ENCODE peak calls at places on chromosomes 12 and 14, in four cellular contexts. One of them, this sample, is unnamed.

GRCh38 chr12:85182699-85183098 is 97.3 kb upstream of the ALX1 start:
- DNase-seq in GM20000: no peak
- DNase-seq in NCI-H460: no peak
- DNase-seq in ELR: peak
- DNase-seq in this sample: no peak

GRCh38 chr12:2494490-2495192 is 300.1 kb upstream of the FKBP4 start:
- DNase-seq in GM20000: no peak
- DNase-seq in NCI-H460: no peak
- DNase-seq in ELR: no peak
- DNase-seq in this sample: no peak

GRCh38 chr12:53996188-53996885 is 3.6 kb upstream of the HOXC9 start:
- DNase-seq in GM20000: no peak
- DNase-seq in NCI-H460: no peak
- DNase-seq in ELR: no peak
- DNase-seq in this sample: no peak

GRCh38 chr14:64467131-64467530 is 1.8 kb downstream of the AKAP5 start:
- DNase-seq in GM20000: no peak
- DNase-seq in NCI-H460: no peak
- DNase-seq in ELR: no peak
- DNase-seq in this sample: no peak

GRCh38 chr14:105841022-105842009 is 314.9 kb downstream of the TMEM121 start:
- DNase-seq in GM20000: no peak
- DNase-seq in NCI-H460: no peak
- DNase-seq in ELR: no peak
- DNase-seq in this sample: no peak

GRCh38 chr14:50027797-50028196 is 88.6 kb downstream of the VCPKMT start:
- DNase-seq in GM20000: no peak
- DNase-seq in NCI-H460: no peak
- DNase-seq in ELR: no peak
- DNase-seq in this sample: no peak

GRCh38 chr12:121802843-121803698 is 738 bp upstream of the SETD1B start:
- DNase-seq in GM20000: peak
- DNase-seq in NCI-H460: peak
- DNase-seq in ELR: peak
- DNase-seq in this sample: peak

GRCh38 chr14:47438650-47439140 is 236.7 kb downstream of the MDGA2 start:
- DNase-seq in GM20000: no peak
- DNase-seq in NCI-H460: no peak
- DNase-seq in ELR: no peak
- DNase-seq in this sample: no peak

GRCh38 chr12:89932950-89933349 is 224.3 kb upstream of the ATP2B1 start:
- DNase-seq in GM20000: no peak
- DNase-seq in NCI-H460: no peak
- DNase-seq in ELR: no peak
- DNase-seq in this sample: no peak

GRCh38 chr14:51534623-51535022 is 117.1 kb upstream of the FRMD6 start:
- DNase-seq in GM20000: no peak
- DNase-seq in NCI-H460: no peak
- DNase-seq in ELR: peak
- DNase-seq in this sample: no peak

GRCh38 chr14:68951800-68952540 is 27.1 kb downstream of the ACTN1 start:
- DNase-seq in GM20000: no peak
- DNase-seq in NCI-H460: no peak
- DNase-seq in ELR: no peak
- DNase-seq in this sample: no peak

GRCh38 chr14:34359423-34360120 is 102.5 kb downstream of the SPTSSA start:
- DNase-seq in GM20000: no peak
- DNase-seq in NCI-H460: no peak
- DNase-seq in ELR: no peak
- DNase-seq in this sample: no peak

GRCh38 chr14:89959853-89960493 is 4.2 kb downstream of the TDP1 start:
- DNase-seq in GM20000: no peak
- DNase-seq in NCI-H460: no peak
- DNase-seq in ELR: no peak
- DNase-seq in this sample: no peak

GRCh38 chr12:127656261-127656660 is 610.7 kb upstream of the TMEM132C start:
- DNase-seq in GM20000: no peak
- DNase-seq in NCI-H460: no peak
- DNase-seq in ELR: no peak
- DNase-seq in this sample: no peak

GRCh38 chr14:70391493-70392391 is 25.1 kb downstream of the SYNJ2BP start:
- DNase-seq in GM20000: no peak
- DNase-seq in NCI-H460: no peak
- DNase-seq in ELR: no peak
- DNase-seq in this sample: no peak

GRCh38 chr12:88571543-88571942 is 8.7 kb downstream of the KITLG start:
- DNase-seq in GM20000: no peak
- DNase-seq in NCI-H460: no peak
- DNase-seq in ELR: no peak
- DNase-seq in this sample: no peak

GRCh38 chr12:119783787-119784186 is 93.3 kb downstream of the CIT start:
- DNase-seq in GM20000: no peak
- DNase-seq in NCI-H460: no peak
- DNase-seq in ELR: peak
- DNase-seq in this sample: no peak

GRCh38 chr14:32038876-32039275 is 38.2 kb upstream of the ARHGAP5 start:
- DNase-seq in GM20000: no peak
- DNase-seq in NCI-H460: no peak
- DNase-seq in ELR: peak
- DNase-seq in this sample: no peak

GRCh38 chr14:100614803-100615202 is 27.6 kb upstream of the BEGAIN start:
- DNase-seq in GM20000: no peak
- DNase-seq in NCI-H460: no peak
- DNase-seq in ELR: no peak
- DNase-seq in this sample: no peak

GRCh38 chr12:69027411-69027811 is 94.4 kb upstream of the CPM start:
- DNase-seq in GM20000: no peak
- DNase-seq in NCI-H460: no peak
- DNase-seq in ELR: peak
- DNase-seq in this sample: no peak

GRCh38 chr12:51695241-51696010 is 104.4 kb downstream of the SCN8A start:
- DNase-seq in GM20000: no peak
- DNase-seq in NCI-H460: no peak
- DNase-seq in ELR: no peak
- DNase-seq in this sample: no peak

This sample was measured in H7.